ENCODE peak calls at places on chromosomes 11 and 22, in nine cellular contexts. K is activated CD4-positive, alpha-beta T cell treated with anti-CD3 and anti-CD28 coated beads, Interleukin-2, amount 50 U/mL, for 48 hours; H is GM10248; W is suprapubic skin; I is H9; F is activated B cell treated with CpG ODN at 0.5 μM for 24 hours; D is psoas muscle; C is NCI-H1092; E is CD4-positive, alpha-beta T cell. T is an unnamed sample.

GRCh38 chr11:67300256-67300755 is 3.0 kb upstream of the SSH3 start:
- DNase-seq in W (no peak), I (no peak), E (no peak), C (no peak), D (peak), H (no peak), F (no peak), K (no peak), T (no peak)

GRCh38 chr11:79294845-79295520 is 145.8 kb downstream of the TENM4 start:
- DNase-seq in C (peak), H (no peak), W (no peak), K (no peak), D (no peak), E (no peak), F (no peak), I (no peak), T (no peak)

GRCh38 chr11:87286338-87286737 is 248.6 kb downstream of the TMEM135 start:
- DNase-seq in D (no peak), W (no peak), I (no peak), H (no peak), K (no peak), C (no peak), F (no peak), E (no peak), T (no peak)

GRCh38 chr11:27873664-27874063 is 173.4 kb upstream of the BDNF start:
- DNase-seq in E (no peak), C (no peak), D (no peak), K (no peak), I (no peak), H (no peak), W (no peak), F (no peak), T (no peak)

GRCh38 chr11:490930-491260 is 16.1 kb downstream of the RNH1 start:
- DNase-seq in C (no peak), D (no peak), W (no peak), E (no peak), I (peak), H (no peak), F (no peak), K (no peak), T (no peak)

GRCh38 chr22:50209893-50210292 is 9.1 kb downstream of the SELENOO start:
- DNase-seq in F (peak), H (peak), C (no peak), W (no peak), E (peak), I (no peak), D (peak), K (peak), T (peak)

GRCh38 chr11:25037431-25037830 is 540.6 kb downstream of the LUZP2 start:
- DNase-seq in H (no peak), I (no peak), F (no peak), K (no peak), D (no peak), E (no peak), W (no peak), C (no peak), T (no peak)

GRCh38 chr11:77874206-77874605 is 53.3 kb downstream of the AAMDC start:
- DNase-seq in D (no peak), K (no peak), W (no peak), E (no peak), F (no peak), H (no peak), I (no peak), C (no peak), T (no peak)

GRCh38 chr11:87422566-87422965 is 384.8 kb downstream of the TMEM135 start:
- DNase-seq in K (no peak), I (no peak), H (no peak), D (no peak), W (no peak), F (no peak), E (no peak), C (no peak), T (peak)

GRCh38 chr11:50412832-50413231 is 380.2 kb downstream of the OR4C45 start:
- DNase-seq in H (no peak), F (no peak), I (no peak), D (no peak), C (no peak), W (no peak), E (peak), K (no peak), T (no peak)

GRCh38 chr11:46679252-46680163 is 20.9 kb downstream of the ARHGAP1 start:
- DNase-seq in K (no peak), F (no peak), C (no peak), I (no peak), E (no peak), W (no peak), D (no peak), H (no peak), T (no peak)

GRCh38 chr11:74672956-74673895 is 58.0 kb downstream of the CHRDL2 start:
- DNase-seq in C (peak), W (no peak), E (no peak), H (no peak), D (peak), K (no peak), I (no peak), F (no peak), T (peak)

GRCh38 chr11:47904808-47905207 is 56.7 kb upstream of the NUP160 start:
- DNase-seq in H (no peak), K (no peak), I (no peak), W (no peak), D (no peak), C (no peak), E (no peak), F (no peak), T (no peak)

GRCh38 chr22:48315415-48316244 is 1512.0 kb downstream of the BRD1 start:
- DNase-seq in C (no peak), F (no peak), I (peak), D (no peak), H (no peak), E (peak), K (no peak), W (peak), T (peak)

GRCh38 chr11:19345519-19345847 is 104.7 kb upstream of the E2F8 start:
- DNase-seq in I (peak), D (peak), H (peak), E (no peak), W (no peak), K (no peak), F (no peak), C (no peak), T (peak)

GRCh38 chr22:37043828-37044538 is 7.6 kb upstream of the KCTD17 start:
- DNase-seq in C (peak), H (peak), I (peak), K (peak), W (no peak), F (peak), D (peak), E (peak), T (peak)

GRCh38 chr11:117950320-117950719 is 21.1 kb upstream of the TMPRSS13 start:
- DNase-seq in F (no peak), W (no peak), H (peak), E (peak), D (no peak), K (peak), C (no peak), I (no peak), T (peak)

GRCh38 chr11:7057641-7058040 is 31.2 kb upstream of the RBMXL2 start:
- DNase-seq in E (no peak), W (no peak), I (no peak), H (no peak), F (no peak), K (no peak), C (no peak), D (no peak), T (no peak)

GRCh38 chr11:118957968-118958367 is 1.9 kb downstream of the UPK2 start:
- DNase-seq in D (no peak), E (no peak), H (no peak), K (no peak), F (no peak), I (no peak), W (no peak), C (no peak), T (no peak)

GRCh38 chr11:59283825-59284772 is 71.4 kb upstream of the MPEG1 start:
- DNase-seq in D (no peak), W (no peak), F (peak), I (peak), E (no peak), H (no peak), K (peak), C (no peak), T (peak)

GRCh38 chr22:37228106-37229011 is 15.7 kb downstream of the RAC2 start:
- DNase-seq in E (peak), I (no peak), H (no peak), D (no peak), W (no peak), F (no peak), K (peak), C (no peak), T (no peak)

GRCh38 chr11:112100457-112100856 is 13.8 kb downstream of the SDHD start:
- DNase-seq in F (no peak), I (no peak), D (no peak), C (no peak), K (no peak), W (no peak), H (no peak), E (no peak), T (no peak)

GRCh38 chr11:118605116-118605867 is 2.1 kb upstream of the PHLDB1 start:
- DNase-seq in F (no peak), E (no peak), W (peak), H (no peak), C (no peak), D (peak), I (no peak), K (no peak), T (peak)

GRCh38 chr11:65625628-65626342 is 10.2 kb downstream of the PCNX3 start:
- DNase-seq in I (peak), K (peak), C (no peak), D (peak), F (peak), E (peak), H (peak), W (no peak), T (peak)

GRCh38 chr11:93572171-93572570 is 29.0 kb upstream of the SMCO4 start:
- DNase-seq in K (no peak), F (no peak), E (no peak), I (no peak), H (no peak), D (no peak), W (no peak), C (no peak), T (no peak)

GRCh38 chr11:116712428-116712827 is 60.4 kb downstream of the BUD13 start:
- DNase-seq in W (no peak), K (no peak), H (no peak), C (no peak), F (no peak), D (no peak), I (no peak), E (no peak), T (no peak)

GRCh38 chr22:32623943-32624342 is 149.3 kb downstream of the FBXO7 start:
- DNase-seq in D (peak), W (peak), H (no peak), F (no peak), I (no peak), K (no peak), C (no peak), E (no peak), T (no peak)

GRCh38 chr11:37320921-37321320 is 722.9 kb upstream of the RAG2 start:
- DNase-seq in E (no peak), W (no peak), F (no peak), K (no peak), H (no peak), C (no peak), D (no peak), I (no peak), T (no peak)

GRCh38 chr11:110855246-110855645 is 143.0 kb upstream of the ARHGAP20 start:
- DNase-seq in D (no peak), I (no peak), C (no peak), F (no peak), H (no peak), E (no peak), W (no peak), K (no peak), T (no peak)

GRCh38 chr11:19087658-19088057 is 27.1 kb upstream of the MRGPRX2 start:
- DNase-seq in I (no peak), E (no peak), H (no peak), K (no peak), F (no peak), D (no peak), C (no peak), W (no peak), T (peak)

GRCh38 chr11:79547256-79547655 is 106.4 kb upstream of the TENM4 start:
- DNase-seq in D (no peak), W (no peak), C (no peak), H (no peak), I (no peak), K (no peak), F (no peak), E (no peak), T (no peak)